ENCODE peak calls at places on chromosome 18, in four cellular contexts. Y is kidney, S is cardiac muscle cell, K is endothelial cell of umbilical vein. A is an unnamed sample.

GRCh38 chr18:7618821-7619410 is 51.8 kb downstream of the PTPRM start:
- DNase-seq in Y (no peak), S (no peak), K (no peak), A (no peak)

GRCh38 chr18:27136208-27136535 is 48.9 kb downstream of the CHST9 start:
- DNase-seq in Y (peak), S (peak), K (no peak), A (no peak)

GRCh38 chr18:44594779-44595467 is 85.8 kb upstream of the SETBP1 start:
- DNase-seq in Y (no peak), S (peak), K (peak), A (no peak)

GRCh38 chr18:32301976-32302743 is 112.3 kb downstream of the MEP1B start:
- DNase-seq in Y (no peak), S (peak), K (peak), A (no peak)

GRCh38 chr18:686339-687111 is 25.9 kb downstream of the ENOSF1 start:
- DNase-seq in Y (no peak), S (peak), K (no peak), A (no peak)

GRCh38 chr18:63440219-63440618 is 17.9 kb upstream of the VPS4B start:
- DNase-seq in Y (no peak), S (no peak), K (no peak), A (no peak)

GRCh38 chr18:77131100-77131651 is 1.4 kb downstream of the MBP start:
- DNase-seq in Y (no peak), S (peak), K (no peak), A (peak)

GRCh38 chr18:44682871-44683221 is 2.2 kb downstream of the SETBP1 start:
- DNase-seq in Y (no peak), S (no peak), K (no peak), A (no peak)

GRCh38 chr18:68234115-68234514 is 480.8 kb downstream of the TMX3 start:
- DNase-seq in Y (no peak), S (peak), K (no peak), A (no peak)

GRCh38 chr18:63545094-63545493 is 2.9 kb downstream of the SERPINB12 start:
- DNase-seq in Y (no peak), S (no peak), K (no peak), A (no peak)

DNA sequence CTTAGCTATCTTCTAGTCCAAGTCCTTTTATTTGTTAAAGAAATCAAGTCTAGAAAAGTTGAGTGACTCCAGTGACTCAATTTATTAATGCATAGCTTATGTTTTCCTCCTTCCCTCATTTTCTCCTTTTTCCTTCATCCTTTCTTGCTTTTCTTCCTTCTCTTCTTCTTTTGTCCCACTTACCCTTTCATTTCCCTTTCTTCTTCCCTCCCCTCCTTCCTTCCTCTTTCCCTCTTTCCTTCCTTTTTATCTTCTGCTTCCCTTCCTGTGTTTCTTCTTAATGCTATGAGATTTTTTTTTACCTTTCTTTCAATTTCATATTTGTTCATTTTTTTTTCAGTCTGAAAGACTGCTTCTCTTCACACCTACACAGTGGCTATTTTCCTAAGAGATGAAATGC is 555.5 kb downstream of the PIK3C3 start:
- DNase-seq in Y (no peak), S (no peak), K (no peak), A (no peak)
- H3K27ac ChIP-seq in Y (no peak), S (no peak), K (no peak), A (no peak)

DNA sequence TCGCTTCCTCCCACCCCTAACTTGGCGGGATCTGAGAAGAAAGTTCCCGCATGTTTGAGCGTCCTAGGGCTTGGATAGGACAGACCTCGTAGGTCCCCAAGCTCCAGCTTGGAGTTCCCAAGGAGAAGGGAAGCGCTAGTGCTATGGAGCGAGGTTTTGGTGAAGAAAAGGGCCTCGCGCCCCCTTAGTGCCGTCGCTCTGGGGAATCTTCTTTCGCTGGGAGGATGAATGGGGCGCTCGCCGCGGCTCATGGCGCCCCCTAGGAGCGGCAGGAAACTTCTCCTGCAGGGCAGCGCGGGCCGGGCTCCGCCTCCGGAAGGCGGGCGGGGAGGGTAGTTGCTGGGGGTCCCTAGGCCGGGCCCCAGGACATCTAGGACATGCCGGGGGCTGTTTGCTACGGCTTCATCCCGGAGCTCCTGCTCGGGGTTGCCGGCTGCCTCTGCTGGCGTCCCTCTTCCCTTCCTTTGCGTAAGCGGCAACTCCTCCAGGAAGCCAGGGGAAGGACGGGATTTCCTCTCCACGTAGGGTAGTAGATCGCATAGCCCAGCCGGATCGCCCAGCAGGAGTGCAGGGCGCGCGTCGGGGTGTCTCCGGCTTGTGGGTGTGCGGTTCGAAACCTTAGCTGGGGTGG is 11.9 kb upstream of the SKOR2 start:
- DNase-seq in Y (no peak), S (no peak), K (no peak), A (no peak)
- TF ChIP-seq CTCF in Y (no peak), S (peak), K (no peak), A (no peak)

DNA sequence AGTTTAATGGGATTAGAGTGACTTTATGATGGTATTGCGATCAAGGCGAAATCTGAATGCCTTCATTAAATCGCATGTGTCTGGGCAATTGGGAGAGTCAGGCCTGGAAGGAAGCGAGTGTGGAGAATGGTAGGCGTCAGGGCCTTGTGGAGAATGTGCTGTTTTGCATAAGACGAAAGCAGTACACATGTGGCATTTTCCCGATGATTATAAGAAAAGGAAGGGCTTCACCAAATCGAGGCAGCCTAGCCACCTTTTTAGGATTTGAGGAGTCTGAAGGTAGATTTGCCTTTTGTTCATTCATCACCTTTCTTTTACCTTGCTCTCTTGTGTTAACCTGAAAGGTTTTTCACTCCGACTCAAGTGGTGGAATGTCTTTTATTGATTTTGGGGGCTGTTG is 1.0 kb downstream of the ZNF532 start:
- DNase-seq in Y (no peak), S (no peak), K (no peak), A (no peak)
- H3K27ac ChIP-seq in Y (peak), S (peak), K (no peak), A (no peak)

GRCh38 chr18:78571063-78571785 is 408.4 kb upstream of the SALL3 start:
- DNase-seq in Y (no peak), S (no peak), K (no peak), A (no peak)
- TF ChIP-seq CTCF in Y (no peak), S (no peak), K (no peak), A (no peak)

DNA sequence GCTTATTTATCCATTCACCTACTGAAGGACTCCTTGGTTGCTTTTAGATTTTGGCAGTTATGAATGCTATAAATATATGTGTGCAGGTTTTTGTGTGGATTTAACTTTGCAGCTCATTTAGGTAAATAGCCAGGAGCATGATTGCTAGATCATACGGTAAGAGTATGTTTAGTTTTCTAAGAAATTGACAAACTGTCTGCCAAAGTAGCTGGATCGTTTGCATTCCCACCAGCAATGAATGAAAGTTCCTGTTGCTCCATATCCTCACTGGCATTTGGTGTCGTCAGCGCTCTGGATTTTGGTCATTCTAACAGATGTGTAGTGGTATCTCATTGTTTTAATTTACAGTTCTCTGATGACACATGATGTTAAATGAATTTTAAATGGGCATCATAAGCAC is 8.7 kb upstream of the DIPK1C start:
- DNase-seq in Y (no peak), S (no peak), K (no peak), A (no peak)
- H3K27ac ChIP-seq in Y (no peak), S (no peak), K (no peak), A (no peak)

GRCh38 chr18:47981320-47981719 is 50.9 kb upstream of the SMAD2 start:
- DNase-seq in Y (no peak), S (no peak), K (no peak), A (no peak)

GRCh38 chr18:47978603-47979002 is 48.1 kb upstream of the SMAD2 start:
- DNase-seq in Y (no peak), S (no peak), K (no peak), A (no peak)

GRCh38 chr18:47978141-47978540 is 47.7 kb upstream of the SMAD2 start:
- DNase-seq in Y (no peak), S (no peak), K (no peak), A (no peak)

GRCh38 chr18:47981830-47982229 is 51.4 kb upstream of the SMAD2 start:
- DNase-seq in Y (no peak), S (no peak), K (no peak), A (no peak)

DNA sequence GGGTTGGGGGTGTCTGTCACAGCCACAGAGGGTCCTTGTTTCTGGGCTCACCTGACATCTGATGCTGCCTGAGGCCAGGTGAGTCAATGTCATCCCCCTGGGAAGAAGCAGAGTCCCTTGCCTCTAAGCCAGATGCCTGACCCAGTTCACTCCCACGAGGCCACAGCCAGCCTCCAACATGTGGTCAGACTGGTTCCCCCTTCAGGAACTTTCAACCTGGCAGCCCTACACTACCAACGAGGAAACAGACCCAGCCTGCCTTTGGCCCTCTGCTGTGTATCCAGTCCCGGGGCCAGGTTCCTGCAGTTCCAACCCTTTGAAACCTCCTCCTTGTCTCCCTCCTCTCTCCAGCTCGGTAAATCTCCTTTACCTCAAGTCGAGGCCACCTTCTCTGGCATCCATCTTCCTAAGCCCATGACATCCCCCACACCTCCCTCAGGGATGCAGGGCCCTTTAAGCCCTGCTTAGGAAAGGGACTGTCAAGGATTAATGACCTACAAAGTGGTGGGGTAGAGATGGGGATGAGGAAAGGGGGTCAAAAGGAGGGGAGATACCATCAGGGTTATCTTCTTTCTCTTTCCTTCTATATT is 49.2 kb upstream of the SMAD2 start:
- DNase-seq in Y (no peak), S (no peak), K (no peak), A (no peak)
- TF ChIP-seq CTCF in Y (no peak), S (no peak), K (no peak), A (no peak)

GRCh38 chr18:58043452-58044369 is at the start of gene NEDD4L:
- DNase-seq in Y (peak), S (peak), K (peak), A (peak)

GRCh38 chr18:58044370-58045264 is 591 bp downstream of the NEDD4L start:
- DNase-seq in Y (peak), S (peak), K (peak), A (peak)

GRCh38 chr18:58045265-58046086 is 1.4 kb downstream of the NEDD4L start:
- DNase-seq in Y (peak), S (peak), K (peak), A (no peak)

GRCh38 chr18:58041633-58042032 is 2.4 kb upstream of the NEDD4L start:
- DNase-seq in Y (no peak), S (peak), K (no peak), A (no peak)

GRCh38 chr18:58042826-58043362 is 1.1 kb upstream of the NEDD4L start:
- DNase-seq in Y (no peak), S (peak), K (no peak), A (no peak)
- H3K27ac ChIP-seq in Y (no peak), S (no peak), K (no peak), A (no peak)

DNA sequence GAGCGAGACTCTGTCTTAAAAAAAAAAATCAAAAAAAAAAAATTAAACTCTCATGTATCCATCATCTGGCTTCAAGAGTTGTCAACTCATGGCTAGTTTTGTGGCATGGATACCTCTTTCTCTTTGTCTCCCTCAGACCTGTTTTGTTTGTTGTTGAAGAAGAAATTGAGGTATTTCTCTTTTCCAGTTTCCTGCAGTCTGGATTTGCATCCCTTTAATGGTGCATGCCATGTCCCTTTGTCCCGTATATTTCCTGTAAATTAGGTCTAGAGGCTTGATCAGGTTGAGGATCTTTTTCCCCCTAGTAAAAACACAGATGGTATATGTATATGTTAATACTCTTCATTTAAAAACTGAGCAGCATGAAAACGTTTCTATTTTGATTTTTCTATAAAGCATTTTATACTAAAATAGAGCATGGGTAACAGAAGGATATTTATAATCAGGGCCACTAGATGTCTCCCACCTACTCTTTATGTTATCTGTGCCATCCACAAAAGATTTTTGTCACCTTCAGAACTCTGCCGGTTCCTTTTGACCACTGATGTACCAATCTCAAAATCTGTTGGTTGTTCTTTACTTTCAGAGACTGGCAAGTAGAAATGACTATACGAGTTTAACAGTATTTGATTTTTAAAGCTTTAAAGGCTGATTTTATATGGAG is 80.1 kb downstream of the GALNT1 start:
- DNase-seq in Y (no peak), S (no peak), K (peak), A (no peak)
- TF ChIP-seq CTCF in Y (no peak), S (no peak), K (no peak), A (no peak)

DNA sequence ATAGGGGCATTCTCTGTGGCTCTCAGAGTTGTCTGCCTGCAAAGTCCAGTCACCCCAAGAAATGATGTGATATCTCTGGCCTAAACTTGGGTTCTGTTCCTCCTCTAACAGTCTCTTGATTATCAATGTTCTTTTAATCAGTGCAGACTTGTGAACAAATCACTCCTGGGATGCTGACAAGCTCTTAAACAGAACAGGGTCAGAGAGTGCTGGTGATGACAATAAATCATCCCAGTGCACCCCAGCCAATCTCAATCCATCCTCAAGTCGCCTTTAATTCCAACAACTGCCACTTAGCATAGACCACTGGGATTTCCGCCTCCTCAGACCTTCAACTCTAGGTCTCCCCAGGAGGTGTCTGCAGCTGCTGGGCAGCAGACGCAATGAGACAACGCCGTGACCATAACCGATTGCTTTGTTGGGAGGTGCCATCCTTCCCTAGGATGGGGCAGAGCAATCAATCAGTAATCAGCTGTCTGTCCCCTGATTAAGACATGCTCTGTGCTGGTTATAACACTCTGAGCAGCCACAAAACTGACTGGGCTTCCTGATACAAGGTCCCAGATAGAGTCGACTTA is 184.2 kb upstream of the ACAA2 start:
- DNase-seq in Y (no peak), S (no peak), K (no peak), A (no peak)
- H3K27ac ChIP-seq in Y (no peak), S (no peak), K (no peak), A (no peak)

A was measured in CD4-positive, alpha-beta T cell.